ENCODE peak calls at places on chromosomes 6 and 20, in seven cellular contexts. One of them, this sample, is unnamed.

GRCh38 chr6:26520840-26521484 is 17.2 kb upstream of the HMGN4 start:
- DNase-seq in naive thymus-derived CD4-positive, alpha-beta T cell: peak; percentile 74
- DNase-seq in Peyer's patch: peak; percentile 94
- DNase-seq in fibroblast of the aortic adventitia: peak; percentile 85
- DNase-seq in heart left ventricle: peak; percentile 94
- DNase-seq in hepatocyte: peak; percentile 93
- DNase-seq in lower leg skin: peak; percentile 89
- DNase-seq in this sample: peak; percentile 75

GRCh38 chr20:57426156-57426769 is 35.1 kb downstream of the RBM38 start:
- DNase-seq in heart left ventricle: no peak
- DNase-seq in Peyer's patch: no peak
- DNase-seq in fibroblast of the aortic adventitia: no peak
- DNase-seq in lower leg skin: no peak
- DNase-seq in naive thymus-derived CD4-positive, alpha-beta T cell: no peak
- DNase-seq in hepatocyte: no peak
- DNase-seq in this sample: no peak

GRCh38 chr6:125945378-125946141 is 11.0 kb upstream of the HINT3 start:
- DNase-seq in hepatocyte: peak; percentile 52
- DNase-seq in naive thymus-derived CD4-positive, alpha-beta T cell: no peak
- DNase-seq in heart left ventricle: no peak
- DNase-seq in Peyer's patch: no peak
- DNase-seq in fibroblast of the aortic adventitia: peak; percentile 93
- DNase-seq in lower leg skin: no peak
- DNase-seq in this sample: no peak

GRCh38 chr20:1880529-1881239 is 14.5 kb upstream of the SIRPA start:
- DNase-seq in lower leg skin: no peak
- DNase-seq in Peyer's patch: no peak
- DNase-seq in heart left ventricle: no peak
- DNase-seq in fibroblast of the aortic adventitia: no peak
- DNase-seq in naive thymus-derived CD4-positive, alpha-beta T cell: no peak
- DNase-seq in hepatocyte: no peak
- DNase-seq in this sample: no peak

GRCh38 chr6:136762022-136762975 is 30.0 kb downstream of the MAP3K5 start:
- DNase-seq in naive thymus-derived CD4-positive, alpha-beta T cell: no peak
- DNase-seq in heart left ventricle: no peak
- DNase-seq in hepatocyte: no peak
- DNase-seq in fibroblast of the aortic adventitia: no peak
- DNase-seq in lower leg skin: no peak
- DNase-seq in Peyer's patch: no peak
- DNase-seq in this sample: peak; percentile 27

GRCh38 chr6:154408906-154409500 is 52.4 kb upstream of the IPCEF1 start:
- DNase-seq in hepatocyte: no peak
- DNase-seq in fibroblast of the aortic adventitia: peak; percentile 41
- DNase-seq in naive thymus-derived CD4-positive, alpha-beta T cell: no peak
- DNase-seq in Peyer's patch: no peak
- DNase-seq in heart left ventricle: peak; percentile 36
- DNase-seq in lower leg skin: no peak
- DNase-seq in this sample: peak; percentile 22

GRCh38 chr6:44050872-44051421 is 76.3 kb downstream of the MRPL14 start:
- DNase-seq in heart left ventricle: peak; percentile 41
- DNase-seq in fibroblast of the aortic adventitia: no peak
- DNase-seq in Peyer's patch: no peak
- DNase-seq in naive thymus-derived CD4-positive, alpha-beta T cell: no peak
- DNase-seq in lower leg skin: no peak
- DNase-seq in hepatocyte: no peak
- DNase-seq in this sample: no peak

GRCh38 chr6:55410674-55411073 is 83.4 kb downstream of the GFRAL start:
- DNase-seq in naive thymus-derived CD4-positive, alpha-beta T cell: no peak
- DNase-seq in fibroblast of the aortic adventitia: no peak
- DNase-seq in lower leg skin: no peak
- DNase-seq in Peyer's patch: no peak
- DNase-seq in heart left ventricle: no peak
- DNase-seq in hepatocyte: no peak
- DNase-seq in this sample: no peak

GRCh38 chr20:58256842-58257241 is 28.4 kb upstream of the ANKRD60 start:
- DNase-seq in hepatocyte: no peak
- DNase-seq in heart left ventricle: no peak
- DNase-seq in naive thymus-derived CD4-positive, alpha-beta T cell: no peak
- DNase-seq in fibroblast of the aortic adventitia: no peak
- DNase-seq in Peyer's patch: no peak
- DNase-seq in lower leg skin: no peak
- DNase-seq in this sample: no peak

GRCh38 chr6:27685278-27685677 is 212.4 kb upstream of the ZNF184 start:
- DNase-seq in lower leg skin: no peak
- DNase-seq in hepatocyte: no peak
- DNase-seq in Peyer's patch: no peak
- DNase-seq in heart left ventricle: no peak
- DNase-seq in fibroblast of the aortic adventitia: no peak
- DNase-seq in naive thymus-derived CD4-positive, alpha-beta T cell: no peak
- DNase-seq in this sample: no peak

GRCh38 chr6:21885532-21886089 is 292.1 kb downstream of the SOX4 start:
- DNase-seq in hepatocyte: peak; percentile 70
- DNase-seq in fibroblast of the aortic adventitia: peak; percentile 93
- DNase-seq in lower leg skin: peak; percentile 27
- DNase-seq in Peyer's patch: no peak
- DNase-seq in heart left ventricle: peak; percentile 64
- DNase-seq in naive thymus-derived CD4-positive, alpha-beta T cell: no peak
- DNase-seq in this sample: no peak

GRCh38 chr6:33118525-33119123 is 42.8 kb downstream of the HLA-DPB1 start:
- DNase-seq in naive thymus-derived CD4-positive, alpha-beta T cell: no peak
- DNase-seq in heart left ventricle: no peak
- DNase-seq in hepatocyte: peak; percentile 69
- DNase-seq in lower leg skin: no peak
- DNase-seq in Peyer's patch: no peak
- DNase-seq in fibroblast of the aortic adventitia: peak; percentile 70
- DNase-seq in this sample: peak; percentile 63

GRCh38 chr6:156783958-156784357 is 6.8 kb downstream of the ARID1B start:
- DNase-seq in Peyer's patch: no peak
- DNase-seq in fibroblast of the aortic adventitia: no peak
- DNase-seq in naive thymus-derived CD4-positive, alpha-beta T cell: no peak
- DNase-seq in hepatocyte: no peak
- DNase-seq in heart left ventricle: no peak
- DNase-seq in lower leg skin: no peak
- DNase-seq in this sample: no peak

GRCh38 chr6:156780117-156780641 is 3.0 kb downstream of the ARID1B start:
- DNase-seq in lower leg skin: peak; percentile 77
- DNase-seq in hepatocyte: peak; percentile 80
- DNase-seq in fibroblast of the aortic adventitia: peak; percentile 97
- DNase-seq in Peyer's patch: peak; percentile 86
- DNase-seq in heart left ventricle: no peak
- DNase-seq in naive thymus-derived CD4-positive, alpha-beta T cell: no peak
- DNase-seq in this sample: peak; percentile 76

GRCh38 chr6:156780962-156781705 is 4.0 kb downstream of the ARID1B start:
- DNase-seq in hepatocyte: no peak
- DNase-seq in naive thymus-derived CD4-positive, alpha-beta T cell: no peak
- DNase-seq in fibroblast of the aortic adventitia: peak; percentile 53
- DNase-seq in Peyer's patch: no peak
- DNase-seq in heart left ventricle: no peak
- DNase-seq in lower leg skin: no peak
- DNase-seq in this sample: no peak

GRCh38 chr6:156782691-156783320 is 5.6 kb downstream of the ARID1B start:
- DNase-seq in hepatocyte: no peak
- DNase-seq in fibroblast of the aortic adventitia: peak; percentile 59
- DNase-seq in lower leg skin: no peak
- DNase-seq in Peyer's patch: no peak
- DNase-seq in naive thymus-derived CD4-positive, alpha-beta T cell: no peak
- DNase-seq in heart left ventricle: no peak
- DNase-seq in this sample: no peak

DNA sequence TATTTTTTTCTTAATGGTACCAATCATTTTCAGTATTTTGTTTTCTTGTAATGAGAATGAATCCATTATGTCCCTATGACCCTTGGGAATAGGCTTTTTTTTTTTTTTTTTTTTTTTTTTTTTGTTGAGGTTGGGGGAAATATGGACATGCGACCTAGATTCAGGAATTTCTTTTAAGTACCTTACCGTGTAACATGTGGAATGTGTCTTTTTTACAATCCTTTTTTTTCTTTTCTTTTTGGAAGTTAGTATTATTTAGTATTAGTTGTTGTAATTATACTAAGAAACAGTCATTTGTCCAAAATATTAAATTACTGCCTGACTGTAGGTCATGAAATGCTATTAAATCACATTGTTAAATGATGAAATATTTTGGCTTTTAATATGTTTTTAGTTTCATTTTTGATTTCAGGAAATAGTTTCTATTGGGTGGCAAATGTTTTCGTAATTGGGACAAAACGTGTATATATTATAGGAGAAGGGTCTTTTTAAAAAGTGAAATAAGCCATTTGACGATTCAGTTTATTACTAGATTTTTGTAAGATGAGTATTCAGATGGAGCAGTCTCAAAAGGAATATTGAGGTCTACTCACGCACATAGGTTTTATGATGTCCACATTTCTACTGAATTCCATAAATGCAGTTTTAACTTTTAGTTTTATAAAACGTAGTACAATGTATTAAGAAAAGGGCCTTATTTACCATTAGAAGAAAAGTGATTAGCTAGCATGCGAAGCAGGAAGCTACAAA is 4.9 kb downstream of the ARID1B start:
- DNase-seq in naive thymus-derived CD4-positive, alpha-beta T cell: no peak
- DNase-seq in lower leg skin: no peak
- DNase-seq in Peyer's patch: no peak
- DNase-seq in fibroblast of the aortic adventitia: peak; percentile 65
- DNase-seq in heart left ventricle: no peak
- DNase-seq in hepatocyte: no peak
- DNase-seq in this sample: no peak
- H3K4me3 ChIP-seq in naive thymus-derived CD4-positive, alpha-beta T cell: peak overlapping the region; percentile 58
- H3K4me3 ChIP-seq in lower leg skin: no peak overlapping the region
- H3K4me3 ChIP-seq in Peyer's patch: peak overlapping the region; percentile 8
- H3K4me3 ChIP-seq in fibroblast of the aortic adventitia: peak overlapping the region; percentile 88
- H3K4me3 ChIP-seq in heart left ventricle: peak overlapping the region; percentile 84
- H3K4me3 ChIP-seq in hepatocyte: peak overlapping the region; percentile 31
- H3K4me3 ChIP-seq in this sample: no peak overlapping the region

DNA sequence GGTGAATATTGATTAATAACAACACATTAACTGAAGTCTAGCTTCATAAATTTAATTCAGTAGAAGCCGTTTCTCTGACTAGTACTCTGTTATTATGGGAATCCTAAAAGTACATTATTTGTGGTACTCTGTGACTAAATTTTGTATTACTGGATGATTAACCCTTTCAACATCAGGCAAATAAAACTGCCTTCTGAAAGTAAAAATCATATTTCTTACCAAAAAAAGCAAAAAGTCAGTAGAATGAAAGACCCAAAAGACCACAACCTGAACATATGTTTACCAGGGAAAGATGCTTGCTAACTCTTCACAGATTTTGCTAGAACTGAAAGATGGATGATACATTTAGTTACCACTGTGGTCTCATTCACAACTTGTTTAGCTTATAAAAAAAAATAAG is 73.2 kb downstream of the AHI1 start:
- DNase-seq in Peyer's patch: no peak
- DNase-seq in heart left ventricle: no peak
- DNase-seq in fibroblast of the aortic adventitia: no peak
- DNase-seq in hepatocyte: no peak
- DNase-seq in naive thymus-derived CD4-positive, alpha-beta T cell: no peak
- DNase-seq in lower leg skin: no peak
- DNase-seq in this sample: no peak
- H3K4me3 ChIP-seq in Peyer's patch: no peak overlapping the region
- H3K4me3 ChIP-seq in heart left ventricle: no peak overlapping the region
- H3K4me3 ChIP-seq in fibroblast of the aortic adventitia: no peak overlapping the region
- H3K4me3 ChIP-seq in hepatocyte: no peak overlapping the region
- H3K4me3 ChIP-seq in naive thymus-derived CD4-positive, alpha-beta T cell: no peak overlapping the region
- H3K4me3 ChIP-seq in lower leg skin: no peak overlapping the region
- H3K4me3 ChIP-seq in this sample: no peak overlapping the region

DNA sequence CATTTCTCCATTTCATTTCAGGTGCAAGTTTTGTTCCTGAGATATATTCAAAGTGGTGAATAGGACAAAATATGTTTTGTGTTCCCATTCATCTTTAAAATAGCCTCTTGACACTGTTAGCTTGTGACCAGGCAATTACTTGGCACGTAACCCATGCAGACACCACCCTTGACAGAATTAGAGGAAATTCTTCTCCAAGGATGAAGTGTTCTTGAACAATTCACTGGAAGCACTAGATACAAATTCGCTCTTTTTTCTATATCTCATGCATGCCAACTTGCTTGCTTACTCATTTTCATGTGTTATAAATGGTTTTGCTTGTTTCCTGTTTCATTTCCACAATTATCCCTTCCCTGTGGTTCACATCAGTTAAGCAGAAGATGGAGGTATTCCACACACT is 105.1 kb upstream of the MAN1A1 start:
- DNase-seq in fibroblast of the aortic adventitia: peak; percentile 71
- DNase-seq in naive thymus-derived CD4-positive, alpha-beta T cell: no peak
- DNase-seq in Peyer's patch: no peak
- DNase-seq in hepatocyte: no peak
- DNase-seq in lower leg skin: peak; percentile 66
- DNase-seq in heart left ventricle: no peak
- DNase-seq in this sample: no peak
- H3K4me3 ChIP-seq in fibroblast of the aortic adventitia: no peak overlapping the region
- H3K4me3 ChIP-seq in naive thymus-derived CD4-positive, alpha-beta T cell: no peak overlapping the region
- H3K4me3 ChIP-seq in Peyer's patch: no peak overlapping the region
- H3K4me3 ChIP-seq in hepatocyte: no peak overlapping the region
- H3K4me3 ChIP-seq in lower leg skin: no peak overlapping the region
- H3K4me3 ChIP-seq in heart left ventricle: no peak overlapping the region
- H3K4me3 ChIP-seq in this sample: no peak overlapping the region

DNA sequence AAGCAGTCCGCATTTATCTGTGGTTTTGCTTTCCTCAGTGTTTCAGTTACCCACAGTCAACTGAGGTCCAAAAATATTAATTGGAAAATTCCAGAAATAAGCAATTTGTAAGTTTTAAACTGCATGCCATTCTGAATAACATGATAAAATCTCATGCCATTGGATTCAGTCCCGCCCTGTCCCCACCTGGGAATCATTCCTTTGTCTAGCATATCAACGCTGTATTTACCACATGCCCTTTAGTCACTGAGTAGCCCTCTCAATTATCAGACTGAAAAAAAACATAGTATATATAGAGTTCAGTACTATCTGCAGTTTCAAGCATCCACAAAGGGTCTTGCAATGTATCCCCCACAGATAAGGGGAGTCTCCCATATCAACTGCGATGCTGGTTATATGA is 17.1 kb downstream of the RANBP9 start:
- DNase-seq in hepatocyte: no peak
- DNase-seq in naive thymus-derived CD4-positive, alpha-beta T cell: no peak
- DNase-seq in fibroblast of the aortic adventitia: no peak
- DNase-seq in Peyer's patch: no peak
- DNase-seq in heart left ventricle: no peak
- DNase-seq in lower leg skin: no peak
- DNase-seq in this sample: no peak
- H3K4me3 ChIP-seq in hepatocyte: no peak overlapping the region
- H3K4me3 ChIP-seq in naive thymus-derived CD4-positive, alpha-beta T cell: no peak overlapping the region
- H3K4me3 ChIP-seq in fibroblast of the aortic adventitia: no peak overlapping the region
- H3K4me3 ChIP-seq in Peyer's patch: no peak overlapping the region
- H3K4me3 ChIP-seq in heart left ventricle: no peak overlapping the region
- H3K4me3 ChIP-seq in lower leg skin: no peak overlapping the region
- H3K4me3 ChIP-seq in this sample: no peak overlapping the region

This sample was measured in Jurkat, Clone E6-1.